ENCODE peak calls at places on chromosomes 3 and 15, in ten cellular contexts. D, K, I, E, Z, Q, R, M, W and T are unnamed samples. For H3K4me1, the result is how much of the 10 kb centered on the place peaks cover.

GRCh38 chr3:144162042-144162441 is 190.4 kb downstream of the DIPK2A start:
- DNase-seq in E (peak), I (no peak), R (no peak), K (peak), W (no peak), Z (no peak), D (peak), Q (no peak), M (no peak), T (no peak)

GRCh38 chr3:65854606-65855304 is 184.0 kb downstream of the MAGI1 start:
- DNase-seq in D (peak), Z (no peak), I (peak), R (no peak), W (no peak), Q (no peak), E (no peak), K (peak), M (no peak), T (no peak)

GRCh38 chr3:57169872-57170623 is 4.9 kb upstream of the IL17RD start:
- DNase-seq in I (peak), Z (peak), K (peak), D (peak), E (peak), R (peak), M (no peak), W (peak), Q (peak), T (no peak)

GRCh38 chr3:22585504-22585903 is 617.6 kb upstream of the UBE2E2 start:
- DNase-seq in I (no peak), K (peak), W (no peak), Z (no peak), M (no peak), R (no peak), E (no peak), D (no peak), Q (no peak), T (no peak)

GRCh38 chr3:45965281-45966052 is 22.2 kb downstream of the CXCR6 start:
- DNase-seq in Z (no peak), I (peak), D (no peak), M (no peak), Q (no peak), K (no peak), W (no peak), R (peak), E (no peak), T (no peak)

GRCh38 chr15:52343831-52344230 is 48.2 kb upstream of the MYO5C start:
- DNase-seq in Z (no peak), E (no peak), Q (no peak), W (no peak), D (no peak), M (no peak), K (no peak), R (no peak), I (no peak), T (no peak)

GRCh38 chr3:123657578-123657977 is 72.7 kb upstream of the HACD2 start:
- DNase-seq in I (no peak), R (no peak), D (peak), E (no peak), K (no peak), Z (no peak), M (no peak), Q (no peak), W (no peak), T (no peak)

GRCh38 chr3:157239082-157239704 is 79.2 kb upstream of the CCNL1 start:
- DNase-seq in W (peak), R (peak), D (peak), K (peak), E (peak), I (peak), M (peak), Z (peak), Q (peak), T (peak)

GRCh38 chr3:59771760-59772159 is 721.9 kb upstream of the CFAP20DC start:
- DNase-seq in I (no peak), M (no peak), Z (no peak), D (peak), E (no peak), R (no peak), Q (no peak), W (no peak), K (peak), T (no peak)

GRCh38 chr3:150460484-150460883 is 52.4 kb downstream of the TSC22D2 start:
- DNase-seq in E (no peak), D (no peak), K (no peak), R (no peak), M (no peak), Z (no peak), W (no peak), Q (no peak), I (no peak), T (no peak)

GRCh38 chr3:187243933-187244564 is 46.8 kb downstream of the RTP1 start:
- DNase-seq in Q (no peak), M (no peak), E (no peak), R (no peak), D (no peak), I (no peak), K (peak), Z (no peak), W (no peak), T (no peak)

GRCh38 chr3:24494616-24495333 is at the start of gene THRB:
- DNase-seq in W (peak), D (peak), K (peak), Q (no peak), I (no peak), E (no peak), M (peak), Z (peak), R (no peak), T (no peak)

GRCh38 chr3:43994594-43995077 is 247.1 kb upstream of the TOPAZ1 start:
- DNase-seq in Q (peak), E (no peak), R (no peak), D (no peak), I (no peak), K (no peak), W (no peak), Z (no peak), M (no peak), T (no peak)

GRCh38 chr3:123419156-123419849 is 29.6 kb downstream of the ADCY5 start:
- DNase-seq in Q (no peak), E (no peak), M (no peak), W (peak), K (no peak), R (no peak), D (no peak), Z (no peak), I (no peak), T (no peak)

GRCh38 chr3:114850913-114851312 is 296.2 kb downstream of the ZBTB20 start:
- DNase-seq in Z (no peak), R (no peak), M (no peak), W (no peak), I (no peak), E (no peak), Q (no peak), K (peak), D (no peak), T (no peak)

GRCh38 chr3:118447326-118447725 is 587.3 kb downstream of the IGSF11 start:
- DNase-seq in R (no peak), K (no peak), I (no peak), D (no peak), Z (no peak), E (no peak), Q (no peak), M (no peak), W (no peak), T (no peak)

GRCh38 chr3:34504755-34505154 is 706.3 kb downstream of the PDCD6IP start:
- DNase-seq in I (no peak), E (no peak), M (no peak), W (no peak), Q (no peak), D (peak), K (no peak), Z (no peak), R (no peak), T (no peak)

GRCh38 chr3:171679011-171679492 is 131.2 kb downstream of the PLD1 start:
- DNase-seq in D (peak), R (no peak), E (no peak), W (no peak), Q (no peak), Z (no peak), K (no peak), I (no peak), M (no peak), T (no peak)

GRCh38 chr3:66037986-66038369 is 740 bp downstream of the MAGI1 start:
- DNase-seq in I (no peak), W (no peak), M (no peak), E (no peak), Z (peak), D (peak), R (no peak), K (peak), Q (peak), T (no peak)

GRCh38 chr15:61499371-61499770 is 270.3 kb upstream of the RORA start:
- DNase-seq in E (no peak), W (no peak), M (no peak), Q (no peak), D (no peak), I (no peak), R (no peak), K (no peak), Z (no peak), T (no peak)

GRCh38 chr15:70608156-70608555 is 155.2 kb downstream of the UACA start:
- DNase-seq in I (no peak), K (no peak), E (no peak), R (no peak), D (no peak), Q (no peak), Z (no peak), W (no peak), M (no peak), T (no peak)

GRCh38 chr15:22962611-22963010 is 17.6 kb downstream of the CYFIP1 start:
- DNase-seq in W (peak), I (no peak), E (no peak), Z (no peak), K (no peak), D (no peak), R (no peak), Q (no peak), M (no peak), T (no peak)
- H3K4me1 ChIP-seq in W (half or more), I (under half), E (under half), Z (half or more), K (under half), D (under half), R (under half), Q (under half), M (under half), T (under half)

GRCh38 chr3:128383316-128384235 is 83.1 kb downstream of the DNAJB8 start:
- DNase-seq in R (no peak), K (peak), I (no peak), Z (peak), D (peak), Q (no peak), W (no peak), E (peak), M (no peak), T (no peak)

GRCh38 chr3:128382221-128382807 is 84.4 kb downstream of the DNAJB8 start:
- DNase-seq in M (no peak), W (no peak), K (no peak), I (no peak), Q (no peak), R (no peak), D (no peak), E (no peak), Z (peak), T (no peak)

GRCh38 chr3:128381609-128382008 is 85.1 kb downstream of the DNAJB8 start:
- DNase-seq in Q (no peak), M (no peak), Z (no peak), W (no peak), E (no peak), D (no peak), R (no peak), K (no peak), I (no peak), T (no peak)

GRCh38 chr3:128388932-128389331 is 77.8 kb downstream of the DNAJB8 start:
- DNase-seq in W (no peak), M (no peak), R (no peak), Z (no peak), Q (no peak), D (no peak), K (no peak), E (no peak), I (no peak), T (no peak)

DNA sequence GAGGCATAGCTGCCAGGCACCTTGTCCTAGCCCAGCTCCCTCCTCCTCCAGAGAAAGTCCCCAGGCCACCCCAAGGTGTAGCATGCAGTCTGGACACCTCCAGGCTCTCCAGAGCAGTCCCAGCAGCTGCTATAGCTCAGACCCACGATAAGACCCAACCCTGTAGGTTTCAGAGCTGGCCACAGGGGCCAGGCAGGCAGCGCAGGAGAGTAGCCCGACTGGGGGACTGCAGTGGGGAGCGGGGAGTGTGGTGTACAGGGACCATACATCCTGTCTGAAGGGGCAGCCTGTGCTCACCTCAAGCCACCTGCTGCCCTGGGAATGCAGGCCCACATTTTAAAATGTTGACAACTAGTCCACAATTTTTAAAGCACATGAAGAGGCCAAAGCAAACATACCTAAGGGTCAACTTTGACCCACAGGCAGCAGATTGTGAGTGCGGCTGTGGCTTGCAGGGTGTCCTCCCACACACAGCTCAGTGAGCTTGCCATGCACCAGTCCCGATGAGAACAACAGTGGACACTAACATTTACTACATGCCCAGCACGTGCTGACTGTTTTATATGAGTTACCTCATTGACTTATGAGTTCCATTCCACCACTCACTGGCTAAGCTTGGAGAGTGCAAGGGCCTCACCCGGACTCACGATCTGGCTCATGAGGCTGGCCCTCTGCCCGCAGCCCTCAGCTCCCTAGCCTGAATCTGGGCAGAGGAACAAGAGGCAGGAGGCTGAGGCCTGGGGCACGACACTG is 81.4 kb downstream of the DNAJB8 start:
- DNase-seq in E (no peak), Z (peak), M (peak), I (no peak), Q (no peak), R (no peak), D (peak), W (no peak), K (no peak), T (no peak)
- H3K4me1 ChIP-seq in E (half or more), Z (half or more), M (under half), I (under half), Q (under half), R (under half), D (under half), W (under half), K (under half), T (under half)

DNA sequence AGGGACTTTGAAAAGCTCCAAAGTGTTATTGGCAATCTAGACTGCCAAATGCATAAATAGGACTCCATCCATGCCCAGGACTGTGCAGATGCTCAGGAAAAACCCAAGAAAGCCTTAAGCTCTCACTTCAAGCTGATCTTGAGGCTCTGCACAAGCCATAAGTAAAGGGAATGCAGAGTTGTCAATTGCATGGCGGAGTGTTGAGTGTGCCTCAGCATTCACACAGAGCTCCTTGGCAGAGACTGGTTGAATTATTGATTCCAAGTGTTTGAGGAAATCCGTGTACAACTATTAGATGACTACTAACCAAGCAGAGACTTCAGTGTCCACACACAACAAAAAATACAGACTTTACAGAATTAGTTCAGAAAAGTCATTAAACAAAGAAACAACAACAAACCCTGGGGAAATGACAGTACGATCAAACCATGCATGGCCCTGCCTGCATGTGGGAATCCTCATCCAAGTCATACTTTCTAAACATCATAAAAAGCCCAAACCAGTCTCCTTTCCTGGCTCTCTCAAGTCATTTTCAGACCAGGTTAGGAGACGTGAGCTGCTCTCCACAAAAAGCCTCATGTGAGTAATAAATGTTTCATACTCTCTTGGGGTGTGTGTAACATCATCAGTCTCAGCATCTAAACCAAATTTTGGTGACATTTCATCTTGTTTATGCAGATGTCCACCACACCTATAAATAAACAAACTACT is 18.7 kb downstream of the GREM1 start:
- DNase-seq in E (no peak), R (no peak), W (no peak), Z (no peak), I (no peak), Q (no peak), K (no peak), M (no peak), D (no peak), T (no peak)
- H3K4me1 ChIP-seq in E (under half), R (under half), W (under half), Z (under half), I (under half), Q (under half), K (under half), M (under half), D (under half), T (under half)

GRCh38 chr15:31338318-31338878 is 11.8 kb downstream of the KLF13 start:
- DNase-seq in I (no peak), M (no peak), K (no peak), D (no peak), R (no peak), Z (no peak), Q (peak), E (no peak), W (peak), T (no peak)

GRCh38 chr15:31338879-31339557 is 12.4 kb downstream of the KLF13 start:
- DNase-seq in R (no peak), K (peak), M (no peak), I (no peak), Q (no peak), E (no peak), Z (peak), W (peak), D (peak), T (no peak)

GRCh38 chr15:31340591-31340990 is 14.0 kb downstream of the KLF13 start:
- DNase-seq in R (no peak), W (peak), K (no peak), M (no peak), E (no peak), Z (no peak), Q (no peak), I (no peak), D (no peak), T (no peak)

GRCh38 chr15:31340047-31340446 is 13.4 kb downstream of the KLF13 start:
- DNase-seq in Q (no peak), I (no peak), E (no peak), D (no peak), M (no peak), R (no peak), Z (no peak), K (no peak), W (peak), T (no peak)

DNA sequence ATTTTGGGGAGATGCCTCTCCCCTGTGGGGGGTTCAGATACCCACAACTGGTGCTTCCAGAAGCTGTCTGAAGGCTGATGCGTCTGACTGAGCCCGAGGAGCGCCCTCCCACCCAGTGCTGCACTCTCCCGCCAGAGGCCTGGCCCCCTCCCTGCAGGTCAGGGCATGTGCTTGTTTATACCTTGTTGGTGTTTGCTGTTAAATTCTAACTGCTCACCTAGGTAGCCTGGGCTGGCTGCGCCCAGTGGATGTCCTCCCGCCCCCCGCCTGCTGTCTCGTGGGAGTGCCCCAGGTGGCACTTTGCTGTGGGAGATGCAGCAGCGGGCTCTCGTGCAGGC is 12.9 kb downstream of the KLF13 start:
- DNase-seq in I (no peak), E (no peak), M (no peak), Z (no peak), W (no peak), Q (no peak), R (no peak), D (no peak), K (peak), T (no peak)
- H3K4me1 ChIP-seq in I (half or more), E (under half), M (half or more), Z (half or more), W (half or more), Q (half or more), R (half or more), D (under half), K (under half), T (under half)

DNA sequence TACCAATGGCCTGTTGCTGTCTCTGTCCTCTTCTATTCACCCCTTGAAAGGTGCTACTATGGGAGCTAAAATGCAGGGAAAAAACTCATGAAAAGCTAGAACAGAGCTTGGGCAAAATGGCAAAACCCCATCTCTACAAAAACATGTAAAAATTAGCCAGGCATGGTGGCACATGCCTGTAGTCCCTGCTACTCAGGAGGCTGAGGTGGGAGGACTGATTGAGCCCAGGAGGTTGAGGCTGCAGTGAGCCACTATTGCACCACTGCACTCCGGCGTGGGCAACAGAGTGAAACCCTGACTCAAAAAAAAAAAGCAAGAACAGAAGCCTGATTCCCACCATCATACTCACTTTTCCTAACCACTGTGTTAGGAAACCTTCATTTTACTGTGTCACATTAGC is 1.9 kb downstream of the MAP4 start:
- DNase-seq in W (no peak), M (no peak), D (no peak), K (no peak), I (no peak), E (no peak), Z (no peak), R (no peak), Q (no peak), T (no peak)
- H3K4me1 ChIP-seq in W (half or more), M (under half), D (half or more), K (under half), I (under half), E (under half), Z (half or more), R (under half), Q (under half), T (under half)

GRCh38 chr15:75178938-75179772 is 22.5 kb upstream of the C15orf39 start:
- DNase-seq in M (no peak), K (no peak), Q (no peak), R (no peak), W (no peak), I (no peak), E (no peak), Z (no peak), D (no peak), T (no peak)
- H3K4me1 ChIP-seq in M (under half), K (under half), Q (under half), R (under half), W (half or more), I (under half), E (under half), Z (under half), D (half or more), T (under half)